ENCODE peak calls at places on chromosome 17, in seven cellular contexts. Z is nephron progenitor cell, K is ELF-1, S is erythroblast, M is uterus, G is transverse colon, Q is NCI-H524. T is an unnamed sample.
A peak's percentile ranks its signal among the peaks of the same experiment; 100 is the strongest.

GRCh38 chr17:77045441-77046041 is 95.2 kb upstream of the SEC14L1 start:
- DNase-seq in Z (no peak), K (no peak), S (no peak), M (no peak), G (no peak), Q (no peak), T (no peak)

GRCh38 chr17:4195306-4195705 is 52.3 kb downstream of the CYB5D2 start:
- DNase-seq in Z (no peak), K (no peak), S (no peak), M (no peak), G (no peak), Q (no peak), T (no peak)

GRCh38 chr17:74290340-74290739 is 16.3 kb downstream of the DNAI2 start:
- DNase-seq in Z (no peak), K (no peak), S (peak; percentile 80), M (no peak), G (no peak), Q (peak; percentile 66), T (no peak)

GRCh38 chr17:63596856-63597557 is 3.7 kb upstream of the TACO1 start:
- DNase-seq in Z (no peak), K (no peak), S (no peak), M (no peak), G (no peak), Q (no peak), T (no peak)

GRCh38 chr17:15490634-15491261 is 23.3 kb upstream of the CDRT4 start:
- DNase-seq in Z (peak; percentile 10), K (peak; percentile 94), S (peak; percentile 97), M (peak; percentile 69), G (peak; percentile 74), Q (no peak), T (peak; percentile 92)

GRCh38 chr17:41678907-41679739 is 9.6 kb upstream of the EIF1 start:
- DNase-seq in Z (no peak), K (no peak), S (peak; percentile 81), M (no peak), G (no peak), Q (no peak), T (no peak)

GRCh38 chr17:28920191-28920590 is 17.3 kb upstream of the DHRS13 start:
- DNase-seq in Z (no peak), K (no peak), S (no peak), M (no peak), G (no peak), Q (no peak), T (no peak)

GRCh38 chr17:37131064-37131463 is 182.3 kb downstream of the AATF start:
- DNase-seq in Z (peak; percentile 56), K (peak; percentile 52), S (no peak), M (no peak), G (no peak), Q (no peak), T (no peak)

GRCh38 chr17:80457236-80457856 is 19.1 kb downstream of the NPTX1 start:
- DNase-seq in Z (no peak), K (no peak), S (peak; percentile 69), M (no peak), G (no peak), Q (no peak), T (no peak)

GRCh38 chr17:47603830-47604229 is 45.9 kb upstream of the KPNB1 start:
- DNase-seq in Z (peak; percentile 17), K (no peak), S (no peak), M (no peak), G (no peak), Q (peak; percentile 84), T (no peak)

GRCh38 chr17:16255481-16255901 is 38.5 kb downstream of the PIGL start:
- DNase-seq in Z (no peak), K (peak; percentile 39), S (no peak), M (peak; percentile 40), G (peak; percentile 64), Q (no peak), T (no peak)

GRCh38 chr17:45338023-45338781 is 21.4 kb upstream of the MAP3K14 start:
- DNase-seq in Z (no peak), K (no peak), S (no peak), M (peak; percentile 28), G (peak; percentile 6), Q (no peak), T (peak; percentile 72)

GRCh38 chr17:79850571-79851460 is 11.6 kb upstream of the CBX4 start:
- DNase-seq in Z (no peak), K (no peak), S (peak; percentile 21), M (no peak), G (no peak), Q (no peak), T (no peak)

GRCh38 chr17:2598166-2598565 is 4.7 kb downstream of the PAFAH1B1 start:
- DNase-seq in Z (no peak), K (no peak), S (no peak), M (no peak), G (no peak), Q (no peak), T (no peak)

GRCh38 chr17:74512041-74512440 is 19.2 kb downstream of the CD300LB start:
- DNase-seq in Z (no peak), K (no peak), S (no peak), M (no peak), G (no peak), Q (no peak), T (peak; percentile 41)

GRCh38 chr17:7014995-7015586 is 2.7 kb downstream of the RNASEK start:
- DNase-seq in Z (no peak), K (peak; percentile 47), S (no peak), M (no peak), G (peak; percentile 49), Q (no peak), T (peak; percentile 93)

GRCh38 chr17:75753514-75754377 is 11.2 kb downstream of the GALK1 start:
- DNase-seq in Z (peak; percentile 83), K (peak; percentile 75), S (peak; percentile 87), M (peak; percentile 68), G (peak; percentile 74), Q (peak; percentile 51), T (peak; percentile 73)

GRCh38 chr17:32120086-32120485 is 22.2 kb upstream of the RHOT1 start:
- DNase-seq in Z (no peak), K (no peak), S (no peak), M (no peak), G (no peak), Q (peak; percentile 30), T (no peak)

GRCh38 chr17:17067277-17067676 is 25.0 kb downstream of the MPRIP start:
- DNase-seq in Z (no peak), K (no peak), S (peak; percentile 16), M (no peak), G (no peak), Q (no peak), T (no peak)

GRCh38 chr17:58755577-58756245 is at the start of gene PPM1E:
- DNase-seq in Z (peak; percentile 92), K (peak; percentile 96), S (peak; percentile 74), M (peak; percentile 28), G (peak; percentile 12), Q (peak; percentile 98), T (no peak)

GRCh38 chr17:39014044-39014794 is 47.0 kb upstream of the FBXO47 start:
- DNase-seq in Z (no peak), K (no peak), S (peak; percentile 34), M (no peak), G (no peak), Q (no peak), T (no peak)

GRCh38 chr17:82356028-82356427 is 3.0 kb upstream of the TEX19 start:
- DNase-seq in Z (no peak), K (no peak), S (no peak), M (no peak), G (no peak), Q (no peak), T (no peak)

GRCh38 chr17:44738214-44738906 is 20.4 kb upstream of the ADAM11 start:
- DNase-seq in Z (no peak), K (no peak), S (no peak), M (no peak), G (no peak), Q (no peak), T (no peak)

GRCh38 chr17:42191209-42191608 is 3.1 kb downstream of the GHDC start:
- DNase-seq in Z (no peak), K (no peak), S (no peak), M (no peak), G (no peak), Q (no peak), T (no peak)

GRCh38 chr17:37640016-37640415 is 3.2 kb downstream of the DDX52 start:
- DNase-seq in Z (no peak), K (no peak), S (peak; percentile 52), M (no peak), G (no peak), Q (no peak), T (no peak)

GRCh38 chr17:67156269-67157199 is 88.5 kb downstream of the HELZ start:
- DNase-seq in Z (no peak), K (no peak), S (no peak), M (no peak), G (no peak), Q (no peak), T (no peak)

GRCh38 chr17:28421775-28422305 is 15.8 kb upstream of the SLC46A1 start:
- DNase-seq in Z (no peak), K (no peak), S (no peak), M (no peak), G (no peak), Q (no peak), T (no peak)

GRCh38 chr17:36008998-36009665 is 7.8 kb upstream of the CCL15 start:
- DNase-seq in Z (no peak), K (peak; percentile 59), S (peak; percentile 16), M (no peak), G (no peak), Q (no peak), T (no peak)

GRCh38 chr17:79057727-79058400 is 16.8 kb upstream of the ENGASE start:
- DNase-seq in Z (no peak), K (no peak), S (no peak), M (no peak), G (no peak), Q (no peak), T (no peak)

GRCh38 chr17:45413498-45413923 is 19.2 kb downstream of the ARHGAP27 start:
- DNase-seq in Z (no peak), K (no peak), S (no peak), M (no peak), G (peak; percentile 92), Q (no peak), T (no peak)

GRCh38 chr17:47934856-47935255 is 6.5 kb upstream of the PNPO start:
- DNase-seq in Z (no peak), K (no peak), S (no peak), M (no peak), G (no peak), Q (no peak), T (no peak)

GRCh38 chr17:50621562-50621961 is 13.1 kb upstream of the ABCC3 start:
- DNase-seq in Z (no peak), K (no peak), S (peak; percentile 26), M (no peak), G (no peak), Q (no peak), T (no peak)

GRCh38 chr17:49577651-49577935 is 1.9 kb downstream of the NXPH3 start:
- DNase-seq in Z (no peak), K (no peak), S (peak; percentile 24), M (no peak), G (no peak), Q (no peak), T (no peak)

GRCh38 chr17:13671771-13672170 is 70.0 kb upstream of the HS3ST3A1 start:
- DNase-seq in Z (no peak), K (peak; percentile 36), S (no peak), M (no peak), G (no peak), Q (no peak), T (no peak)

GRCh38 chr17:40354191-40355122 is 10.1 kb downstream of the GJD3 start:
- DNase-seq in Z (no peak), K (no peak), S (no peak), M (no peak), G (no peak), Q (no peak), T (no peak)

GRCh38 chr17:66704858-66705257 is 130.1 kb upstream of the CACNG5 start:
- DNase-seq in Z (no peak), K (no peak), S (no peak), M (no peak), G (no peak), Q (no peak), T (no peak)

GRCh38 chr17:58303981-58304734 is 23.4 kb upstream of the MPO start:
- DNase-seq in Z (peak; percentile 46), K (peak; percentile 86), S (peak; percentile 75), M (no peak), G (peak; percentile 51), Q (peak; percentile 99), T (no peak)